ENCODE peak calls at places on chromosomes 13 and 19, in ten cellular contexts. R is A549; P is uterus; F is T-helper 1 cell; C is KG1; Y is HFFc6; L is DND-41; X is stimulated activated CD8-positive, alpha-beta memory T cell treated with anti-CD3 and anti-CD28 coated beads, Interleukin-7, amount 100 ng/mL, for 4 hours; T is GM13977; A is osteocyte. N is an unnamed sample.

GRCh38 chr19:41433171-41433570 is 6.0 kb upstream of the B3GNT8 start:
- DNase-seq in X (no peak), F (no peak), A (no peak), P (no peak), C (no peak), R (no peak), Y (no peak), L (no peak), T (no peak), N (no peak)

GRCh38 chr19:8512115-8512967 is 1.6 kb downstream of the ZNF414 start:
- DNase-seq in R (peak; percentile 38), Y (no peak), C (no peak), P (no peak), T (no peak), F (no peak), X (no peak), A (no peak), L (peak; percentile 36), N (peak; percentile 32)

GRCh38 chr13:83065136-83065535 is 817.1 kb downstream of the SLITRK1 start:
- DNase-seq in L (no peak), P (peak; percentile 21), Y (peak; percentile 49), R (no peak), A (no peak), T (no peak), C (no peak), X (no peak), F (no peak), N (no peak)

GRCh38 chr13:27283906-27284523 is 13.4 kb downstream of the RASL11A start:
- DNase-seq in A (no peak), P (no peak), L (no peak), R (peak; percentile 7), C (no peak), Y (peak; percentile 30), F (no peak), T (no peak), X (no peak), N (no peak)

GRCh38 chr19:36110487-36111199 is at the start of gene OVOL3:
- DNase-seq in T (no peak), C (no peak), X (no peak), L (no peak), P (no peak), F (no peak), R (no peak), Y (no peak), A (no peak), N (no peak)

GRCh38 chr13:46213242-46213641 is 1.5 kb downstream of the LRRC63 start:
- DNase-seq in C (no peak), Y (no peak), T (no peak), L (no peak), R (no peak), F (no peak), X (no peak), A (no peak), P (no peak), N (no peak)

GRCh38 chr19:37691881-37692504 is 27.6 kb downstream of the ZNF607 start:
- DNase-seq in R (no peak), T (peak; percentile 69), A (peak; percentile 91), F (peak; percentile 67), C (peak; percentile 45), P (peak; percentile 80), X (peak; percentile 74), Y (peak; percentile 69), L (peak; percentile 92), N (no peak)

GRCh38 chr13:110126391-110126961 is 180.5 kb downstream of the COL4A1 start:
- DNase-seq in L (no peak), T (no peak), R (no peak), X (no peak), A (no peak), P (peak; percentile 58), Y (peak; percentile 95), C (no peak), F (no peak), N (no peak)

GRCh38 chr13:71055047-71055446 is 812.0 kb downstream of the DACH1 start:
- DNase-seq in P (no peak), Y (no peak), C (no peak), X (no peak), L (no peak), T (no peak), F (no peak), A (no peak), R (no peak), N (no peak)

GRCh38 chr13:28707629-28708427 is 10.9 kb downstream of the SLC46A3 start:
- DNase-seq in P (no peak), C (no peak), R (no peak), F (no peak), T (peak; percentile 52), X (no peak), L (no peak), Y (peak; percentile 73), A (no peak), N (no peak)

GRCh38 chr13:26327905-26328304 is 74.0 kb downstream of the CDK8 start:
- DNase-seq in L (no peak), A (no peak), X (no peak), C (no peak), T (no peak), Y (no peak), F (no peak), P (no peak), R (no peak), N (no peak)

GRCh38 chr13:49298903-49299605 is 51.3 kb downstream of the CDADC1 start:
- DNase-seq in P (no peak), C (no peak), A (no peak), R (no peak), L (no peak), Y (no peak), F (no peak), T (no peak), X (no peak), N (no peak)

GRCh38 chr13:107376393-107377085 is 808.6 kb upstream of the ARGLU1 start:
- DNase-seq in X (no peak), R (no peak), Y (no peak), L (no peak), F (no peak), C (no peak), T (no peak), A (no peak), P (no peak), N (no peak)

GRCh38 chr19:47032171-47032811 is 12.7 kb downstream of the NPAS1 start:
- DNase-seq in C (no peak), X (peak; percentile 57), Y (no peak), F (peak; percentile 60), R (peak; percentile 88), A (no peak), P (no peak), T (peak; percentile 86), L (peak; percentile 55), N (peak; percentile 29)